ENCODE peak calls at places on chromosome 6, in eight cellular contexts. One of them, this sample, is unnamed.
A peak's percentile ranks its signal among the peaks of the same experiment; 100 is the strongest.

GRCh38 chr6:96015791-96016776 is at the start of gene FUT9:
- DNase-seq in dorsolateral prefrontal cortex: peak; percentile 88
- DNase-seq in astrocyte: peak; percentile 1
- DNase-seq in GM20000: no peak
- DNase-seq in T follicular helper cell: no peak
- DNase-seq in natural killer cell treated with Interleukin-12 subunit alpha and Interleukin-12 subunit beta and Interleukin-15 and Interleukin-18, amount 100 ng/mL, for 72 hours: no peak
- DNase-seq in stimulated activated CD4-positive, alpha-beta T cell treated with anti-CD3 and anti-CD28 coated beads, Interleukin-4, amount 100 ng/mL, for 1 hour: no peak
- DNase-seq in activated T-cell treated with anti-CD3 and anti-CD28 coated beads for 1 hour: no peak
- DNase-seq in this sample: peak; percentile 88

GRCh38 chr6:119289651-119290050 is 59.9 kb downstream of the MAN1A1 start:
- DNase-seq in astrocyte: no peak
- DNase-seq in activated T-cell treated with anti-CD3 and anti-CD28 coated beads for 1 hour: no peak
- DNase-seq in natural killer cell treated with Interleukin-12 subunit alpha and Interleukin-12 subunit beta and Interleukin-15 and Interleukin-18, amount 100 ng/mL, for 72 hours: no peak
- DNase-seq in GM20000: no peak
- DNase-seq in dorsolateral prefrontal cortex: no peak
- DNase-seq in stimulated activated CD4-positive, alpha-beta T cell treated with anti-CD3 and anti-CD28 coated beads, Interleukin-4, amount 100 ng/mL, for 1 hour: no peak
- DNase-seq in T follicular helper cell: no peak
- DNase-seq in this sample: no peak

GRCh38 chr6:28537509-28538140 is 11.9 kb downstream of the GPX5 start:
- DNase-seq in activated T-cell treated with anti-CD3 and anti-CD28 coated beads for 1 hour: no peak
- DNase-seq in stimulated activated CD4-positive, alpha-beta T cell treated with anti-CD3 and anti-CD28 coated beads, Interleukin-4, amount 100 ng/mL, for 1 hour: peak; percentile 29
- DNase-seq in T follicular helper cell: peak; percentile 22
- DNase-seq in dorsolateral prefrontal cortex: no peak
- DNase-seq in GM20000: no peak
- DNase-seq in natural killer cell treated with Interleukin-12 subunit alpha and Interleukin-12 subunit beta and Interleukin-15 and Interleukin-18, amount 100 ng/mL, for 72 hours: no peak
- DNase-seq in astrocyte: no peak
- DNase-seq in this sample: no peak

GRCh38 chr6:151370509-151371078 is 20.8 kb downstream of the ZBTB2 start:
- DNase-seq in dorsolateral prefrontal cortex: no peak
- DNase-seq in T follicular helper cell: no peak
- DNase-seq in natural killer cell treated with Interleukin-12 subunit alpha and Interleukin-12 subunit beta and Interleukin-15 and Interleukin-18, amount 100 ng/mL, for 72 hours: no peak
- DNase-seq in stimulated activated CD4-positive, alpha-beta T cell treated with anti-CD3 and anti-CD28 coated beads, Interleukin-4, amount 100 ng/mL, for 1 hour: no peak
- DNase-seq in astrocyte: peak; percentile 42
- DNase-seq in activated T-cell treated with anti-CD3 and anti-CD28 coated beads for 1 hour: no peak
- DNase-seq in GM20000: no peak
- DNase-seq in this sample: no peak

GRCh38 chr6:31497595-31498476 is at the start of gene MICB:
- DNase-seq in astrocyte: peak; percentile 69
- DNase-seq in dorsolateral prefrontal cortex: peak; percentile 70
- DNase-seq in T follicular helper cell: peak; percentile 85
- DNase-seq in GM20000: peak; percentile 87
- DNase-seq in stimulated activated CD4-positive, alpha-beta T cell treated with anti-CD3 and anti-CD28 coated beads, Interleukin-4, amount 100 ng/mL, for 1 hour: peak; percentile 87
- DNase-seq in activated T-cell treated with anti-CD3 and anti-CD28 coated beads for 1 hour: peak; percentile 73
- DNase-seq in natural killer cell treated with Interleukin-12 subunit alpha and Interleukin-12 subunit beta and Interleukin-15 and Interleukin-18, amount 100 ng/mL, for 72 hours: peak; percentile 85
- DNase-seq in this sample: peak; percentile 83

GRCh38 chr6:42423244-42423643 is 28.5 kb downstream of the TRERF1 start:
- DNase-seq in natural killer cell treated with Interleukin-12 subunit alpha and Interleukin-12 subunit beta and Interleukin-15 and Interleukin-18, amount 100 ng/mL, for 72 hours: no peak
- DNase-seq in T follicular helper cell: no peak
- DNase-seq in astrocyte: no peak
- DNase-seq in GM20000: peak; percentile 30
- DNase-seq in activated T-cell treated with anti-CD3 and anti-CD28 coated beads for 1 hour: no peak
- DNase-seq in dorsolateral prefrontal cortex: no peak
- DNase-seq in stimulated activated CD4-positive, alpha-beta T cell treated with anti-CD3 and anti-CD28 coated beads, Interleukin-4, amount 100 ng/mL, for 1 hour: peak; percentile 24
- DNase-seq in this sample: no peak

GRCh38 chr6:104711371-104711770 is 148.3 kb downstream of the HACE1 start:
- DNase-seq in GM20000: no peak
- DNase-seq in astrocyte: peak; percentile 45
- DNase-seq in dorsolateral prefrontal cortex: no peak
- DNase-seq in natural killer cell treated with Interleukin-12 subunit alpha and Interleukin-12 subunit beta and Interleukin-15 and Interleukin-18, amount 100 ng/mL, for 72 hours: no peak
- DNase-seq in stimulated activated CD4-positive, alpha-beta T cell treated with anti-CD3 and anti-CD28 coated beads, Interleukin-4, amount 100 ng/mL, for 1 hour: no peak
- DNase-seq in activated T-cell treated with anti-CD3 and anti-CD28 coated beads for 1 hour: no peak
- DNase-seq in T follicular helper cell: no peak
- DNase-seq in this sample: peak; percentile 65

GRCh38 chr6:168616807-168617756 is 176.1 kb downstream of the SMOC2 start:
- DNase-seq in stimulated activated CD4-positive, alpha-beta T cell treated with anti-CD3 and anti-CD28 coated beads, Interleukin-4, amount 100 ng/mL, for 1 hour: no peak
- DNase-seq in dorsolateral prefrontal cortex: no peak
- DNase-seq in astrocyte: no peak
- DNase-seq in GM20000: no peak
- DNase-seq in natural killer cell treated with Interleukin-12 subunit alpha and Interleukin-12 subunit beta and Interleukin-15 and Interleukin-18, amount 100 ng/mL, for 72 hours: no peak
- DNase-seq in T follicular helper cell: no peak
- DNase-seq in activated T-cell treated with anti-CD3 and anti-CD28 coated beads for 1 hour: no peak
- DNase-seq in this sample: peak; percentile 43

GRCh38 chr6:108884211-108885059 is 36.2 kb downstream of the ARMC2 start:
- DNase-seq in dorsolateral prefrontal cortex: no peak
- DNase-seq in T follicular helper cell: no peak
- DNase-seq in stimulated activated CD4-positive, alpha-beta T cell treated with anti-CD3 and anti-CD28 coated beads, Interleukin-4, amount 100 ng/mL, for 1 hour: no peak
- DNase-seq in activated T-cell treated with anti-CD3 and anti-CD28 coated beads for 1 hour: no peak
- DNase-seq in GM20000: no peak
- DNase-seq in astrocyte: no peak
- DNase-seq in natural killer cell treated with Interleukin-12 subunit alpha and Interleukin-12 subunit beta and Interleukin-15 and Interleukin-18, amount 100 ng/mL, for 72 hours: no peak
- DNase-seq in this sample: no peak

GRCh38 chr6:55445648-55446204 is 118.5 kb downstream of the GFRAL start:
- DNase-seq in natural killer cell treated with Interleukin-12 subunit alpha and Interleukin-12 subunit beta and Interleukin-15 and Interleukin-18, amount 100 ng/mL, for 72 hours: no peak
- DNase-seq in astrocyte: peak; percentile 12
- DNase-seq in GM20000: no peak
- DNase-seq in stimulated activated CD4-positive, alpha-beta T cell treated with anti-CD3 and anti-CD28 coated beads, Interleukin-4, amount 100 ng/mL, for 1 hour: no peak
- DNase-seq in T follicular helper cell: no peak
- DNase-seq in dorsolateral prefrontal cortex: no peak
- DNase-seq in activated T-cell treated with anti-CD3 and anti-CD28 coated beads for 1 hour: no peak
- DNase-seq in this sample: no peak

GRCh38 chr6:161917645-161918044 is 643.8 kb upstream of the AGPAT4 start:
- DNase-seq in stimulated activated CD4-positive, alpha-beta T cell treated with anti-CD3 and anti-CD28 coated beads, Interleukin-4, amount 100 ng/mL, for 1 hour: no peak
- DNase-seq in GM20000: no peak
- DNase-seq in T follicular helper cell: no peak
- DNase-seq in dorsolateral prefrontal cortex: no peak
- DNase-seq in activated T-cell treated with anti-CD3 and anti-CD28 coated beads for 1 hour: no peak
- DNase-seq in natural killer cell treated with Interleukin-12 subunit alpha and Interleukin-12 subunit beta and Interleukin-15 and Interleukin-18, amount 100 ng/mL, for 72 hours: no peak
- DNase-seq in astrocyte: peak; percentile 58
- DNase-seq in this sample: no peak

This sample was measured in WERI-Rb-1.